ENCODE peak calls at places on chromosomes 13 and 19, in five cellular contexts. L is mesothelial cell of epicardium, J is brain microvascular endothelial cell, Q is stomach, H is upper lobe of right lung. S is an unnamed sample.

GRCh38 chr19:42363614-42364346 is 26.3 kb downstream of the CNFN start:
- DNase-seq in L (no peak), J (no peak), Q (no peak), H (no peak), S (no peak)

GRCh38 chr13:100637380-100637779 is 37.2 kb downstream of the TMTC4 start:
- DNase-seq in L (no peak), J (no peak), Q (no peak), H (no peak), S (no peak)

GRCh38 chr19:55484571-55485438 is at the start of gene NAT14:
- DNase-seq in L (peak), J (no peak), Q (peak), H (peak), S (peak)

GRCh38 chr13:94481966-94482365 is 2.5 kb upstream of the DCT start:
- DNase-seq in L (no peak), J (peak), Q (no peak), H (no peak), S (no peak)

GRCh38 chr19:18856385-18857126 is 24.8 kb downstream of the UPF1 start:
- DNase-seq in L (no peak), J (peak), Q (no peak), H (no peak), S (no peak)

GRCh38 chr13:96068729-96069128 is 15.5 kb upstream of the UGGT2 start:
- DNase-seq in L (no peak), J (no peak), Q (no peak), H (no peak), S (no peak)

GRCh38 chr13:35814573-35814972 is 316.6 kb downstream of the DCLK1 start:
- DNase-seq in L (no peak), J (no peak), Q (no peak), H (no peak), S (no peak)

GRCh38 chr13:35475131-35475959 is 1.1 kb downstream of the MAB21L1 start:
- DNase-seq in L (peak), J (peak), Q (peak), H (no peak), S (peak)

GRCh38 chr13:114105351-114106225 is 26.8 kb downstream of the RASA3 start:
- DNase-seq in L (no peak), J (no peak), Q (no peak), H (peak), S (peak)

GRCh38 chr13:51221108-51221507 is 1.1 kb upstream of the FAM124A start:
- DNase-seq in L (no peak), J (no peak), Q (no peak), H (no peak), S (no peak)

GRCh38 chr13:95494082-95494681 is 58.3 kb upstream of the CLDN10 start:
- DNase-seq in L (no peak), J (peak), Q (no peak), H (no peak), S (no peak)

GRCh38 chr13:76329004-76329403 is 557.2 kb downstream of the KCTD12 start:
- DNase-seq in L (no peak), J (no peak), Q (no peak), H (no peak), S (no peak)

GRCh38 chr13:92187378-92187989 is 789.1 kb downstream of the GPC5 start:
- DNase-seq in L (no peak), J (peak), Q (no peak), H (no peak), S (no peak)

GRCh38 chr13:64158910-64159309 is 2743.3 kb upstream of the PCDH20 start:
- DNase-seq in L (no peak), J (peak), Q (no peak), H (no peak), S (no peak)

GRCh38 chr13:89925107-89925506 is 1422.4 kb upstream of the MIR17HG start:
- DNase-seq in L (no peak), J (no peak), Q (no peak), H (no peak), S (no peak)

GRCh38 chr13:90362718-90363117 is 984.8 kb upstream of the MIR17HG start:
- DNase-seq in L (no peak), J (peak), Q (no peak), H (no peak), S (no peak)

GRCh38 chr19:48798937-48799336 is 11.9 kb downstream of the BCAT2 start:
- DNase-seq in L (no peak), J (peak), Q (no peak), H (no peak), S (no peak)

GRCh38 chr13:48978942-48979601 is 3.4 kb downstream of the FNDC3A start:
- DNase-seq in L (no peak), J (no peak), Q (no peak), H (no peak), S (no peak)

GRCh38 chr13:51096131-51096530 is 14.9 kb downstream of the C13orf42 start:
- DNase-seq in L (no peak), J (no peak), Q (no peak), H (no peak), S (no peak)

GRCh38 chr19:33622505-33622808 is 704 bp downstream of the CHST8 start:
- DNase-seq in L (no peak), J (no peak), Q (no peak), H (no peak), S (no peak)

GRCh38 chr13:94311893-94312292 is 167.6 kb downstream of the DCT start:
- DNase-seq in L (no peak), J (no peak), Q (no peak), H (no peak), S (no peak)

GRCh38 chr13:47798906-47799305 is 202.2 kb downstream of the SUCLA2 start:
- DNase-seq in L (no peak), J (peak), Q (no peak), H (no peak), S (no peak)

GRCh38 chr19:48606463-48607358 is at the start of gene SPACA4:
- DNase-seq in L (no peak), J (no peak), Q (no peak), H (no peak), S (no peak)

GRCh38 chr19:35525873-35526272 is 2.2 kb downstream of the SBSN start:
- DNase-seq in L (no peak), J (no peak), Q (no peak), H (no peak), S (no peak)

GRCh38 chr19:37990362-37990761 is 83.4 kb downstream of the SIPA1L3 start:
- DNase-seq in L (no peak), J (no peak), Q (no peak), H (peak), S (no peak)

GRCh38 chr19:39412867-39413268 is 399 bp downstream of the PLEKHG2 start:
- DNase-seq in L (peak), J (no peak), Q (no peak), H (no peak), S (no peak)

GRCh38 chr13:51958217-51958547 is 53.1 kb downstream of the ATP7B start:
- DNase-seq in L (no peak), J (no peak), Q (peak), H (no peak), S (no peak)

GRCh38 chr19:57671124-57671895 is 2.6 kb downstream of the ZSCAN4 start:
- DNase-seq in L (no peak), J (no peak), Q (no peak), H (no peak), S (no peak)

GRCh38 chr13:35349673-35350278 is 126.7 kb downstream of the MAB21L1 start:
- DNase-seq in L (no peak), J (peak), Q (no peak), H (no peak), S (no peak)

GRCh38 chr13:24097064-24097463 is 63.5 kb upstream of the SPATA13 start:
- DNase-seq in L (no peak), J (no peak), Q (no peak), H (no peak), S (no peak)

GRCh38 chr13:46778879-46779278 is 18.1 kb downstream of the ESD start:
- DNase-seq in L (no peak), J (no peak), Q (no peak), H (no peak), S (no peak)

GRCh38 chr13:21051675-21052074 is 9.7 kb downstream of the LATS2 start:
- DNase-seq in L (no peak), J (no peak), Q (no peak), H (no peak), S (no peak)

GRCh38 chr13:74466015-74466414 is 331.8 kb upstream of the KLF12 start:
- DNase-seq in L (no peak), J (no peak), Q (no peak), H (no peak), S (no peak)

GRCh38 chr13:79709526-79709925 is 228.6 kb downstream of the NDFIP2 start:
- DNase-seq in L (no peak), J (no peak), Q (no peak), H (no peak), S (no peak)

GRCh38 chr19:12864721-12865715 is 16.2 kb downstream of the DNASE2 start:
- DNase-seq in L (no peak), J (no peak), Q (peak), H (no peak), S (no peak)

GRCh38 chr13:35468195-35468594 is 8.3 kb downstream of the MAB21L1 start:
- DNase-seq in L (no peak), J (no peak), Q (no peak), H (no peak), S (no peak)

GRCh38 chr13:63435668-63436275 is 2020.1 kb upstream of the PCDH20 start:
- DNase-seq in L (no peak), J (peak), Q (no peak), H (no peak), S (no peak)

GRCh38 chr13:23579886-23580706 is 9.9 kb downstream of the TNFRSF19 start:
- DNase-seq in L (no peak), J (no peak), Q (no peak), H (no peak), S (no peak)

GRCh38 chr19:3632739-3633558 is 6.4 kb upstream of the CACTIN start:
- DNase-seq in L (no peak), J (no peak), Q (no peak), H (no peak), S (no peak)

GRCh38 chr19:53981408-53981998 is 9.9 kb upstream of the CACNG6 start:
- DNase-seq in L (no peak), J (no peak), Q (no peak), H (no peak), S (no peak)

DNA sequence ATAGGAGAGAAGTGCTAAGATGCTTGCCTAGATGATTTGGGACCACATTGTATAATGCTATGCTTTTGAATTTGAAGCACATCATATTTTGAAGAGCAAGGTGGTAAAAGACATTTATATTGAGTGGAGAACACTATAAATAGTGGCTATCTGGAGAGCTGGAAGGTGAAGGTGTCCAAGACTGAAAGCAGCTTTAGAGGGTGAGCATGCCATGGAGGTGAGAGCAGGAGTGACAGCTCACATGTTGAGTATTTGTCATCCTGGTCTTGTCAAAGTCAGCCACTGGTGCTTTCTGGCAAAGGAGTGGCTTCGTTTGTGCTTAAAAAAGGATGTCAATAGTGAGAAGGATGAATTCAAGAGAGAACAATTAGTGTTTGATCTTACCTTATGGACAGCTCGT is 225.9 kb downstream of the COG6 start:
- DNase-seq in L (no peak), J (no peak), Q (no peak), H (no peak), S (no peak)
- TF ChIP-seq CTCF in L (no peak), J (no peak), Q (no peak), H (no peak), S (no peak)

DNA sequence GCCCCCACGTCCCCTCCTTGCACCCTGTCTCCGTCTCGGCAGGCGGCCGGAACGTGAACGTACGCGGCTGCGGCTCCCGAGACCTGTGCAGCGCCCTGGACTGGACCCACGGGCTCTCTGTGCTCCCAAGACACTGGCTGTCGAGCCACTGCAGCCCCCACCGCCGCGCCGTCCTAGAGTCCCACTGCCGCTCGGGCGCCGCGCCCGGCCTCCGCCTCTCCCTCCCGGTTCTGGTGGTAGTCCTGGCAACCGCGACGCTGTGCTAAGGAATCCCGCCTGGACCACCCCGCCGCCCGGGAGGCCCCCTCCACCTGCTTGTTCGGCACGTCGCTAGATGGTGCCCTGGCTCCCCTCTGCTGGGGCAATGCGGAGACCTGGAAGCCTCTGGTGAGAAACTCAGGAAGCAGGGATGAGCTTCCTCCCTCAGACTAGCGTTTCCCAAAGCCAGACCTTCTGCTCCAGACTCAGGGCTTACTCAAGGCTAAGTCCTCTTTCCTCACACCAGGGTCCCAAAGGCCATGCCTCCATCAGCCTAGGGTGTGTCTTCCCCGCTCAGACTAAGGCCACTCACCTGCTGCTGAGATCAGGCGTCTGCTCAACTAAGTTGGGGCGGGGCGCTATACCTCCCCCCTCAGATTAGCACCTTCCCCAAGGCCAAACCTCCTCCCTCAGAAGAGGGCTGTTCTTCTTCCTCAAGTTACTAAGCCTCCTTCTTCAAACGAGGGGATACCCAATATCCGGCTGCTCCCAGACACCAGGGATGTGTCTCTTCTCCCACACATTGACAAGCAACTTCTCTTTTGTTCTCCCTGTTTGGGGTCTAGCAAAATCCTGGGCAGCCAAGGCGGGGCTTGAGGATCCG is 16.1 kb upstream of the IRGC start:
- DNase-seq in L (peak), J (peak), Q (peak), H (peak), S (no peak)
- TF ChIP-seq CTCF in L (no peak), J (peak), Q (no peak), H (no peak), S (no peak)

DNA sequence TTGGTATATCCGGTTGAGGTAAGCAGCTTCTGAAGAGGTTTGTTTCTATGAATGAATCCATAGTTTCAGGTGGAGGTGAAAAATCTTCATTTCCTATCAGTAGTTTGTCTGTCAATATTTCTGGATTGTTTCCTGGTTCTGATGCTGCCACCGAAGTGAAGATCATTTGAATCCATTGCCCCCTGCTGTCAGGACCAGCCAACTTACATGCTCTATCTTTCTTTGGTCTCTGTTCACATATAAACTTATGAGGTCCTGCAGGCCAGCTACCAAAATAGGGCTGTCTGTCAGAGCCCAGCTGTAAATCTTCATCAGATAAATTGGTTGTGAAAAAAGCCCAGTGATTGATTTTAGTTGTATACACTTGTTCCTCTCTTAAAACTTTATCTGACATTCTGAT is 15.2 kb upstream of the N4BP2L1 start:
- DNase-seq in L (no peak), J (no peak), Q (no peak), H (no peak), S (no peak)
- TF ChIP-seq CTCF in L (no peak), J (peak), Q (no peak), H (peak), S (peak)

GRCh38 chr13:58300974-58301681 is 669.6 kb downstream of the PCDH17 start:
- DNase-seq in L (no peak), J (no peak), Q (no peak), H (no peak), S (no peak)
- TF ChIP-seq CTCF in L (no peak), J (no peak), Q (no peak), H (no peak), S (no peak)

GRCh38 chr19:14432817-14433453 is at the start of gene PKN1:
- DNase-seq in L (peak), J (no peak), Q (peak), H (peak), S (peak)

GRCh38 chr19:14434543-14435319 is 1.6 kb downstream of the PKN1 start:
- DNase-seq in L (no peak), J (peak), Q (peak), H (peak), S (peak)

GRCh38 chr19:14434157-14434501 is 1.0 kb downstream of the PKN1 start:
- DNase-seq in L (no peak), J (no peak), Q (peak), H (no peak), S (no peak)

GRCh38 chr19:14435320-14436050 is 2.4 kb downstream of the PKN1 start:
- DNase-seq in L (no peak), J (no peak), Q (no peak), H (no peak), S (no peak)

DNA sequence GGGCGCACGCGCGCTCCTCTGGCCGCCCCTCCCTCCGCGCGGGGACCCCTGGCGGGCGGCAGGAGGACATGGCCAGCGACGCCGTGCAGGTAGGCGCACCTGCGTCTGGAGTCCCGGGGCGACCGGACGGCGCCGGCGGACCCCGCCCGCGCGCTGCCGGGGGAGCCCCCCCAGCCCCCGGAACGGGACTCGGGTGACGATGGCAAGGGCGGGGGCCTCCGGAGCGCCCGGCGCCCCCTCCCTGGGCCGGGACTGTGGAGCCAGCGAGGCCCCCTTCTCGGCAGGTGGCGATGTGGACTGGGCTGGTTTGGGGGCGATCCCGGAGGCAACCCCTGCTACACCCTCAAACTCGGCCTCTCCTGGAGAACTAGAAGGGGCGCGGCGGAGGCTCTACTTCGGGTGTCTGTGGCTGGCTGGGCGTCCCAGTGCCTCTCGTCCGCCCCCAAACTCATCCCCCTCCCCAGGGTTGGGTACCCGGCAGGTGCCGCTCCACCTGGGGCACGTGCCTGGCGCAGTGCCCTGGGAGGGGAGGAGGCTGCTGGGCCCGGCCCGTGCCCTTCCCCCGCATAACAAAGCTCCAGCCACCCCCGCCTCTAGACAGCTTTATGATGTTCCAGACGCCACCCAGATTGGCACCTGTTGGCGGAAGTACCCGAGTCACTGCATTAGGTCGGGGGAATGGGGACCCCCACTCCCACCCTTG is 499 bp downstream of the PKN1 start:
- DNase-seq in L (peak), J (no peak), Q (peak), H (peak), S (peak)
- TF ChIP-seq CTCF in L (no peak), J (no peak), Q (no peak), H (no peak), S (peak)

DNA sequence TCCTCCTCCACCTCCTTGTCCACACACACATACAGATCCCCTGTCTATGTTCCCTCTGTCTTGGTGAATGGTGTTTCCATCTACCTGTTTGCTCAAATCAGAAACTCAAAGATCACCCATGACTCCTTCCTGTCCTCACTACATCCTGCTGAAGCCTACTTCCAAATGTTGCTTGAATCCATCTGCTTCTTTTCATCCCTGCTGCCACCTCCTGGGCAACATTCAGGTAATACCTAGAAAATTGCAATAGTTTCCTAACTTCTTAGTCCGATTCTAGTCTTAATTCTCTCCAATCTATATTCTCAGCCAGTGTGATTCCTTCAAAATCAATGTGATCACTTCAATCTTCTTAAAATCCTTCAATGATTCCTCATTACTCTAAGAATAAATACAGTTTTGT is 155.5 kb upstream of the STARD13 start:
- DNase-seq in L (no peak), J (no peak), Q (peak), H (no peak), S (no peak)
- TF ChIP-seq CTCF in L (no peak), J (peak), Q (no peak), H (peak), S (no peak)

GRCh38 chr13:55359067-55359466 is 1781.7 kb upstream of the PRR20A start:
- DNase-seq in L (no peak), J (no peak), Q (no peak), H (no peak), S (no peak)
- TF ChIP-seq CTCF in L (no peak), J (no peak), Q (no peak), H (no peak), S (no peak)